ENCODE peak calls at places on chromosomes 7 and 10, in five cellular contexts. U, Y, K, T and G are unnamed samples.

GRCh38 chr10:120735773-120736371 is 115.3 kb upstream of the WDR11 start:
- DNase-seq in U (no peak), Y (no peak), K (peak), T (peak), G (no peak)

GRCh38 chr7:150971242-150972048 is 6.7 kb downstream of the KCNH2 start:
- DNase-seq in U (no peak), Y (peak), K (no peak), T (no peak), G (peak)

GRCh38 chr10:131123496-131123895 is 188.0 kb downstream of the TCERG1L start:
- DNase-seq in U (no peak), Y (no peak), K (no peak), T (no peak), G (no peak)

GRCh38 chr7:53272081-53272480 is 236.6 kb downstream of the POM121L12 start:
- DNase-seq in U (no peak), Y (no peak), K (no peak), T (no peak), G (no peak)

GRCh38 chr7:28292826-28293528 is 112.4 kb upstream of the JAZF1 start:
- DNase-seq in U (no peak), Y (no peak), K (no peak), T (no peak), G (no peak)

GRCh38 chr7:104089622-104090021 is 100.2 kb upstream of the RELN start:
- DNase-seq in U (no peak), Y (no peak), K (no peak), T (no peak), G (no peak)

GRCh38 chr7:46450871-46451270 is 529.8 kb upstream of the IGFBP3 start:
- DNase-seq in U (no peak), Y (no peak), K (no peak), T (no peak), G (no peak)

GRCh38 chr10:45646384-45647050 is 26.1 kb downstream of the ZFAND4 start:
- DNase-seq in U (no peak), Y (no peak), K (no peak), T (no peak), G (no peak)

GRCh38 chr7:16811555-16811954 is 6.8 kb upstream of the AGR2 start:
- DNase-seq in U (no peak), Y (no peak), K (peak), T (no peak), G (no peak)

GRCh38 chr10:17851611-17852010 is 42.5 kb downstream of the MRC1 start:
- DNase-seq in U (peak), Y (peak), K (no peak), T (no peak), G (no peak)

GRCh38 chr10:78397796-78398195 is 364.1 kb downstream of the RPS24 start:
- DNase-seq in U (no peak), Y (no peak), K (no peak), T (no peak), G (no peak)

GRCh38 chr10:61882621-61883375 is 18.7 kb upstream of the ARID5B start:
- DNase-seq in U (no peak), Y (no peak), K (no peak), T (no peak), G (no peak)

GRCh38 chr10:46234431-46235060 is 52.3 kb upstream of the ANTXRL start:
- DNase-seq in U (peak), Y (no peak), K (no peak), T (no peak), G (peak)

GRCh38 chr7:5699951-5700384 is 81.5 kb downstream of the RNF216 start:
- DNase-seq in U (no peak), Y (peak), K (no peak), T (no peak), G (no peak)

GRCh38 chr10:84160663-84161362 is 12.8 kb upstream of the GPR15LG start:
- DNase-seq in U (no peak), Y (no peak), K (no peak), T (no peak), G (no peak)

GRCh38 chr7:98210513-98211220 is 572 bp upstream of the BHLHA15 start:
- DNase-seq in U (peak), Y (no peak), K (no peak), T (no peak), G (no peak)

GRCh38 chr7:37441405-37441797 is 7.3 kb downstream of the ELMO1 start:
- DNase-seq in U (no peak), Y (no peak), K (no peak), T (no peak), G (no peak)

GRCh38 chr10:15245530-15245929 is 77.0 kb upstream of the NMT2 start:
- DNase-seq in U (no peak), Y (no peak), K (no peak), T (peak), G (no peak)

GRCh38 chr7:44224216-44224950 is 23.6 kb downstream of the YKT6 start:
- DNase-seq in U (no peak), Y (peak), K (no peak), T (no peak), G (no peak)

GRCh38 chr10:789831-790701 is 100.6 kb upstream of the DIP2C start:
- DNase-seq in U (peak), Y (peak), K (no peak), T (no peak), G (no peak)

GRCh38 chr10:71701733-71702132 is 17.8 kb downstream of the C10orf105 start:
- DNase-seq in U (no peak), Y (no peak), K (no peak), T (no peak), G (no peak)

GRCh38 chr7:137967143-137968018 is 34.5 kb downstream of the CREB3L2 start:
- DNase-seq in U (no peak), Y (no peak), K (no peak), T (peak), G (no peak)

GRCh38 chr7:68862736-68863135 is 735.5 kb upstream of the AUTS2 start:
- DNase-seq in U (no peak), Y (no peak), K (no peak), T (no peak), G (no peak)

GRCh38 chr10:23150610-23151009 is 41.5 kb upstream of the PTF1A start:
- DNase-seq in U (no peak), Y (no peak), K (no peak), T (no peak), G (no peak)

GRCh38 chr7:137981668-137982067 is 20.2 kb downstream of the CREB3L2 start:
- DNase-seq in U (no peak), Y (no peak), K (no peak), T (no peak), G (no peak)

GRCh38 chr7:39027491-39027890 is 49.8 kb downstream of the POU6F2 start:
- DNase-seq in U (no peak), Y (no peak), K (no peak), T (no peak), G (no peak)

GRCh38 chr10:122706467-122706866 is 6.8 kb upstream of the C10orf120 start:
- DNase-seq in U (no peak), Y (no peak), K (no peak), T (no peak), G (no peak)

DNA sequence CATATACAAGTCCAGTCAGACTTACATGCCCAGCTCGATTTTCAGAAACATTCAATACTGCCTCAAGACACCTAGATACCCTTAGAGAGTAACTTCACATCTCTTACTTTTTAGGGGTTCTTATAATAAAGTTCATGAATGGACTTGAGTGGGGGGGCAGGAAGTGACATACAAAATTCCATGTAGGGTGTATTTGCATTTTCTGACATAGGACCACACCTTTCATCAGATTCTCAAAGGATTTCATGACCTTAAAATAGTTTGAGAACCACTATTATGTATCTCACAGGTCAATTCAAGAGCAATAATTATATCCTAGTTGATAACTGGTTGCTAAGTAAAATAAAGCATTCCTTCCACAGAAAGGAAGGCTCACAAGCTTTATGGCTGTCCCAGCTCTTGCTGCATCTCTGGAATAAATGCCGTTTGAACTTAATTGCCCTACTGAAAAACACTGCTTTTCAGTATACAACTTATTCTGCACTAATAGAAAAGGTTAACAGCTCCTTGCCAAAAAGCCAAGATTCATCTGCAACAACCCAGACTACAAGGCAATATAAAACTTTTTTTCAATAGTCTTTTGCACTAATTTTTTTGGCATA is 2.3 kb downstream of the P4HA1 start:
- DNase-seq in U (no peak), Y (no peak), K (no peak), T (no peak), G (no peak)
- H3K27ac ChIP-seq in U (peak), Y (peak), K (peak), T (peak), G (peak)

GRCh38 chr7:84204655-84205054 is 10.1 kb upstream of the SEMA3A start:
- DNase-seq in U (no peak), Y (no peak), K (no peak), T (no peak), G (no peak)
- H3K4me3 ChIP-seq in U (no peak), Y (no peak), K (no peak), T (no peak), G (no peak)

DNA sequence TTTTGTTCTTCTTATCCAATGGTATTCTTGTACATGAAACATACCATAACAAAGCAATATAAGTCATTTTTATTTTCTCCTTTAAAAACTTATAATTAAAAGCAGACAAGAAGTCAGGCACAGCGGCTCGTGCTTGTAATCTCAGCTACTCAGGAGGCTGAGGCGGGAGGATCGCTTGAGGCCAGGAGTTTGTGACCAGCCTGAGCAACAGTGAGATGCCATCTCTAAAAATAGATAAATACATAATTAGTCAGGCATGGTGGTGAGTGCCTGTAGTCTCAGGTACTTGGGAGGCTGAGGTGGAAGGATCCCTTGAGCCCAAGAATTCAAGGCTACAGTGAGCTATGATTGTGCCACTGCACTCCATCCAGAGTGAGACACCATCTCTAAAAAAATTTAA is 195.1 kb upstream of the FZD1 start:
- DNase-seq in U (no peak), Y (no peak), K (no peak), T (no peak), G (no peak)
- H3K27ac ChIP-seq in U (no peak), Y (no peak), K (no peak), T (no peak), G (no peak)

GRCh38 chr7:47451851-47452205 is 130.1 kb downstream of the TNS3 start:
- DNase-seq in U (no peak), Y (no peak), K (no peak), T (no peak), G (no peak)

GRCh38 chr7:47454066-47454950 is 127.6 kb downstream of the TNS3 start:
- DNase-seq in U (no peak), Y (no peak), K (no peak), T (no peak), G (no peak)

GRCh38 chr7:47452715-47453092 is 129.2 kb downstream of the TNS3 start:
- DNase-seq in U (no peak), Y (no peak), K (no peak), T (no peak), G (no peak)

GRCh38 chr7:47452295-47452694 is 129.6 kb downstream of the TNS3 start:
- DNase-seq in U (no peak), Y (no peak), K (no peak), T (no peak), G (no peak)

GRCh38 chr7:47453093-47454056 is 128.5 kb downstream of the TNS3 start:
- DNase-seq in U (peak), Y (peak), K (peak), T (no peak), G (peak)
- H3K4me3 ChIP-seq in U (no peak), Y (peak), K (no peak), T (no peak), G (no peak)

DNA sequence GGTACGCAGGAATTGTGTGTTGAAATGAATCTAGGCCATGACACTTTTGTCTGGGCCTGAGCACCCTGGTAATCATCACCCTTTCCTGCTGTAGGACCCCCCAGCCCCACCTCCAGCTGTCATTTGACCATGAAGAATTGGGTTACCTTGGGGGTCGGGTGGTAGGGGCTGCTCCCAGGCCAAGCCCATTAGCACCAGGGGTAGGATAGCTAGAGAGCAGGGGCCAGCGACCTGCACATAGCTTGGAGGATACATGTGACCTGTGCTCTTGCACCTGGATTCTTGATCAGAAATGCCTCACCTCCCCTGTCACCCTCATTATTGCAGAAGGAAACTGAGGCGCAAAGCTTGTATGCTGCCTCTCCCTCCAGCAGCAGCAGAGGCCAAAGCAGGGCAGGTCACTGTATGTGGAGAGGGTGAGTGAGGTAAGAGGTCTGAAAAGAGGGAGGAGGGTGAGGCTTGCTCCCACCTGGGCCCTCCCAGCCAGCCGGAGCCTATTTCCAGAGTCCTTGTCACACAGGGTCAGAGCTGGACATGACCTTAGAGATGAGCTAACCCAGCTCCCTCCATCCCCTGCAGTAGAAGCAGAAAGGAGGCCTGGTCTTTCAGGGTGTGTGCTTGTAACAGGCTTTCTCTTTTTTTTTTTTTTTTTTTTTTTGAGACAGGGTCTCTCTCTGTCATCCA is 35.3 kb upstream of the ANKRD2 start:
- DNase-seq in U (no peak), Y (no peak), K (no peak), T (no peak), G (no peak)
- H3K27ac ChIP-seq in U (no peak), Y (no peak), K (peak), T (no peak), G (no peak)

DNA sequence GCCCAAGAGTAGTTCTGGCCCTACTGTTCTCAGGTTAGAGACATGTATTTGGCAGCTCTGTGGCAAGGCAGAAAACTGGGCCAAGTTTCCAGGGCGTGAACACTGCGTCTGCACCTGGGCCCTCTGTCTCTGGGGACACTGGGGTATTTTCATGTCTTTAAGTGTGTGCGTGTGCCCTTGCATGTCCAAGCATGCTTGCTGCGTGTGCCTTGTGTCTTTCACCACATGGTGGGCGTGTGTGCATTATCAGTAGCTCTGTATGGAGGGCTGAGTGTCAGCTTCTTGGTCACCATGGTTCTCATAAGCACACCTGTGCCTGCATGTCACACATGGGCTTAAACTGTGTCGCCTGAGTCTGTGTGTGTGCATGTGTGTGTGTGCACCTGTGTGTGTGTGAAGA is 69.3 kb downstream of the HIPK2 start:
- DNase-seq in U (no peak), Y (no peak), K (no peak), T (no peak), G (no peak)
- H3K4me3 ChIP-seq in U (no peak), Y (no peak), K (no peak), T (no peak), G (no peak)

DNA sequence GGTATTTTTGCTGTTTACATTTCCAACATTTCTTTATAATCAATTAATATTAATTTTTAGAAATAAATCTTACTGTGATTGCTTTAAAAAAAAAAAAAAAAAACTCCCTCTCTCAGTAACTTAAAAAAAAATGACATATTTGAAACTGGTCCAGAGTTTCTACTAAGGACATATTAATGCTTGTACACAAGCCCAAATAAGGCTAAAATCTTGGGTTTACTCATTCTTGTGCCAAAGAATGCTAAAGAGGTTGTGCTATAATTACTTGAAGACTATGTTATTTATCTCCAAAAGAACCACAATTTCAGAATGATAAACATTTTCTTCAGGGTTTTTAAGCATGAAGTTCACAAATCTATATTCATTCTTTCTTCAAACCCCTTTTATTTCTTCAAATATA is 39.4 kb upstream of the PHF14 start:
- DNase-seq in U (no peak), Y (no peak), K (no peak), T (no peak), G (no peak)
- H3K27ac ChIP-seq in U (peak), Y (peak), K (no peak), T (no peak), G (peak)